ENCODE peak calls at places on chromosomes 3 and 15, in seven cellular contexts. T is M059J, M is SHP77, V is pons, W is left cardiac atrium, E is left lobe of liver, B is Daoy. Y is an unnamed sample.

GRCh38 chr3:125679258-125679657 is 84.0 kb upstream of the OSBPL11 start:
- DNase-seq in T (peak; percentile 27), M (no peak), V (no peak), W (no peak), E (no peak), B (no peak), Y (no peak)

GRCh38 chr3:113104746-113105479 is 106.4 kb upstream of the BOC start:
- DNase-seq in T (no peak), M (no peak), V (peak; percentile 45), W (no peak), E (no peak), B (no peak), Y (no peak)

GRCh38 chr15:63905558-63906265 is 72.0 kb upstream of the HERC1 start:
- DNase-seq in T (no peak), M (no peak), V (no peak), W (no peak), E (no peak), B (no peak), Y (no peak)

GRCh38 chr3:143751643-143752178 is 96.6 kb downstream of the SLC9A9 start:
- DNase-seq in T (no peak), M (no peak), V (no peak), W (no peak), E (no peak), B (no peak), Y (no peak)

GRCh38 chr3:100029689-100030088 is 84.6 kb downstream of the FILIP1L start:
- DNase-seq in T (no peak), M (no peak), V (no peak), W (no peak), E (no peak), B (no peak), Y (no peak)

GRCh38 chr3:129838086-129838485 is 55.4 kb downstream of the TMCC1 start:
- DNase-seq in T (peak; percentile 26), M (no peak), V (no peak), W (no peak), E (no peak), B (no peak), Y (no peak)

GRCh38 chr15:63308491-63308890 is 31.1 kb downstream of the APH1B start:
- DNase-seq in T (no peak), M (no peak), V (no peak), W (no peak), E (no peak), B (no peak), Y (no peak)

GRCh38 chr3:42804831-42805821 is 836 bp upstream of the HIGD1A start:
- DNase-seq in T (no peak), M (peak; percentile 47), V (peak; percentile 30), W (peak; percentile 32), E (peak; percentile 82), B (no peak), Y (no peak)

GRCh38 chr15:97196066-97197027 is 764.2 kb upstream of the ARRDC4 start:
- DNase-seq in T (no peak), M (no peak), V (no peak), W (no peak), E (no peak), B (no peak), Y (no peak)

GRCh38 chr3:49747792-49748480 is 24.2 kb upstream of the GMPPB start:
- DNase-seq in T (peak; percentile 96), M (no peak), V (no peak), W (no peak), E (peak; percentile 27), B (no peak), Y (no peak)

GRCh38 chr15:44264148-44264547 is 24.4 kb upstream of the GOLM2 start:
- DNase-seq in T (no peak), M (no peak), V (no peak), W (no peak), E (no peak), B (no peak), Y (no peak)

GRCh38 chr15:40291088-40291574 is 8.3 kb upstream of the ANKRD63 start:
- DNase-seq in T (peak; percentile 51), M (peak; percentile 75), V (no peak), W (peak; percentile 62), E (no peak), B (peak; percentile 66), Y (peak; percentile 6)

Y was measured in kidney glomerular epithelial cell.